ENCODE peak calls at places on chromosomes 7 and 10, in nine cellular contexts. P is cardiac muscle cell, J is dorsolateral prefrontal cortex, D is AG04450, E is IMR-90, K is psoas muscle, A is GM23248, Y is A549, M is testis. H is an unnamed sample.

GRCh38 chr10:3186365-3186764 is 13.8 kb upstream of the PITRM1 start:
- DNase-seq in K (no peak), J (no peak), P (no peak), M (no peak), Y (no peak), A (no peak), D (no peak), E (no peak), H (no peak)

GRCh38 chr7:11343818-11344413 is 370.2 kb downstream of the PHF14 start:
- DNase-seq in K (no peak), J (no peak), Y (peak), M (no peak), P (peak), A (peak), E (peak), D (peak), H (peak)

GRCh38 chr10:97483526-97483925 is 14.7 kb downstream of the MMS19 start:
- DNase-seq in E (peak), J (no peak), D (no peak), K (no peak), P (no peak), A (no peak), M (no peak), Y (no peak), H (no peak)

GRCh38 chr7:137073571-137074325 is 205.3 kb downstream of the CHRM2 start:
- DNase-seq in M (no peak), K (no peak), J (no peak), P (no peak), A (peak), D (no peak), Y (no peak), E (peak), H (no peak)

GRCh38 chr7:128090492-128090891 is 59.3 kb upstream of the LRRC4 start:
- DNase-seq in P (no peak), Y (no peak), A (no peak), J (no peak), M (no peak), K (no peak), D (no peak), E (no peak), H (no peak)

GRCh38 chr7:65509368-65510186 is 135.9 kb downstream of the ZNF92 start:
- DNase-seq in E (no peak), A (peak), K (peak), J (no peak), M (peak), D (no peak), P (peak), Y (no peak), H (no peak)

GRCh38 chr10:12509016-12509793 is 159.9 kb downstream of the CAMK1D start:
- DNase-seq in A (no peak), Y (no peak), D (no peak), M (peak), E (no peak), P (no peak), K (no peak), J (no peak), H (no peak)

GRCh38 chr7:106893591-106893990 is 28.5 kb downstream of the PIK3CG start:
- DNase-seq in M (no peak), P (no peak), E (peak), D (no peak), A (no peak), J (no peak), Y (no peak), K (no peak), H (no peak)

GRCh38 chr10:60732240-60733188 is 45.8 kb upstream of the CDK1 start:
- DNase-seq in P (peak), J (no peak), M (peak), Y (no peak), E (no peak), K (no peak), A (peak), D (no peak), H (no peak)

GRCh38 chr7:114865564-114865963 is 56.3 kb upstream of the MDFIC start:
- DNase-seq in K (peak), J (no peak), E (peak), P (peak), D (peak), Y (peak), A (peak), M (peak), H (peak)

GRCh38 chr7:76358053-76358477 is 726 bp downstream of the YWHAG start:
- DNase-seq in K (peak), A (peak), M (peak), E (peak), D (no peak), J (peak), Y (peak), P (no peak), H (no peak)

GRCh38 chr10:80909254-80909653 is 371.6 kb downstream of the SH2D4B start:
- DNase-seq in K (no peak), E (no peak), P (no peak), Y (no peak), M (no peak), A (no peak), D (no peak), J (no peak), H (no peak)

GRCh38 chr10:133039107-133039822 is 48.5 kb upstream of the ADGRA1 start:
- DNase-seq in Y (peak), E (no peak), A (peak), J (no peak), K (no peak), D (no peak), P (peak), M (no peak), H (no peak)

GRCh38 chr7:74452748-74453320 is 872 bp upstream of the GTF2IRD1 start:
- DNase-seq in Y (no peak), K (peak), J (no peak), M (peak), E (no peak), P (no peak), D (no peak), A (peak), H (no peak)

GRCh38 chr7:99576251-99576650 is 17.8 kb downstream of the ZNF655 start:
- DNase-seq in Y (no peak), J (no peak), M (no peak), A (no peak), E (no peak), D (no peak), P (no peak), K (no peak), H (no peak)

GRCh38 chr7:99579956-99580777 is 17.9 kb upstream of the TMEM225B start:
- DNase-seq in D (no peak), J (no peak), P (peak), Y (no peak), K (peak), A (peak), E (peak), M (no peak), H (peak)

GRCh38 chr7:99579281-99579955 is 18.6 kb upstream of the TMEM225B start:
- DNase-seq in D (no peak), Y (no peak), P (no peak), K (no peak), J (no peak), A (no peak), M (no peak), E (no peak), H (no peak)
- H3K4me3 ChIP-seq in D (peak), Y (no peak), P (peak), K (peak), J (peak), A (peak), M (peak), E (peak), H (peak)

GRCh38 chr10:77927343-77928256 is 1.0 kb upstream of the DLG5 start:
- DNase-seq in K (no peak), E (no peak), Y (no peak), A (peak), P (peak), J (no peak), D (no peak), M (peak), H (no peak)

GRCh38 chr10:77926566-77927342 is at the start of gene DLG5:
- DNase-seq in E (peak), P (peak), J (no peak), D (no peak), A (peak), Y (peak), K (peak), M (peak), H (no peak)

GRCh38 chr10:77922551-77923179 is 3.9 kb downstream of the DLG5 start:
- DNase-seq in Y (no peak), J (no peak), K (no peak), A (no peak), E (no peak), P (no peak), D (no peak), M (no peak), H (no peak)

GRCh38 chr10:77925410-77925794 is 1.2 kb downstream of the DLG5 start:
- DNase-seq in D (no peak), P (no peak), A (peak), E (peak), K (no peak), M (peak), Y (peak), J (no peak), H (no peak)

DNA sequence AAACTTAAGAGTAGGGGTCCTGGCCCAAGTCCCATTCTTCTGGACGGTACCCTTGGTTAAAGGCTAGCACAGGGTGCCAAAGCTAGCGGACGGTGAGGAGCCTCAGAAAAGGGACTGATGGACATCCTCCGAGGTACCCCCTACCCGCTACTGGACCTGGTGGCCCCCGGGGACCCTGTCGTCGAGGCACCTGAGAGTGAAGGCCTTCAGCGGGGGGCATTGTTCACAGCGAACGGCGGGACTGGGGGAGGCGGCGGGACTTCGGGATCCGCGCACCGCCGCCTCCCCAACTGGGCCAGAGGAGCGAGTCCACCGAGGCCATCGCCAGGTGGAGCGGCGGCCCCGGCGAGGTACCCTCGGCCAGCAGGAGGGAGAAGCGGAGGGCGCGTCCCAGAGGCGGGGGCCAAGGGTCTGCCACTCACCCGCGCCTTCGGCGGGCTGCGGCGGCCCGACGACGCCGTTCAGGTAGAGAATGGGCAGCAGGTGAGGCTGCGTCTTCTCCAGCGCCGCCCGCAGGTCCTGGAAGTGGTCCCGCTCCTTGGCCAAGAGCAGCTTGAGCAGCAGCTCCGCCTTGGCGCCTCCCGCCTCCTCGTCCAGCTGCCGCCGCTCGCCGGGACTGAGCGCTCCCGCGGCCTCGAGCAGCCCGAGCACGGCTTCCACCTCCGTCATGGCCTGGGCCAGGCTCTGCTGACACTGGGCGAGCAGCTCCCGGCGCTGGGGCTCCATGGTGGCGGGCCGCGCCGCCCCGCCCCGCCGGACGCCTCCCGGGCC is 575 bp downstream of the DLG5 start:
- DNase-seq in K (peak), Y (peak), J (peak), D (no peak), M (peak), A (peak), P (peak), E (no peak), H (no peak)
- H3K27ac ChIP-seq in K (peak), Y (peak), J (peak), D (peak), M (peak), A (peak), P (peak), E (peak), H (no peak)

GRCh38 chr7:156383526-156383925 is 257.0 kb upstream of the RNF32 start:
- DNase-seq in J (no peak), K (no peak), M (no peak), A (no peak), Y (no peak), D (no peak), P (no peak), E (no peak), H (no peak)
- H3K4me3 ChIP-seq in J (no peak), K (no peak), M (no peak), A (no peak), Y (no peak), D (no peak), P (no peak), E (no peak), H (no peak)

GRCh38 chr7:32301427-32301826 is 188.8 kb downstream of the LSM5 start:
- DNase-seq in K (no peak), A (no peak), E (no peak), D (no peak), M (no peak), Y (no peak), J (no peak), P (no peak), H (no peak)
- H3K27ac ChIP-seq in K (no peak), A (no peak), E (no peak), D (no peak), M (no peak), Y (no peak), J (no peak), P (no peak), H (no peak)

GRCh38 chr7:3397324-3397723 is 96.3 kb downstream of the SDK1 start:
- DNase-seq in J (no peak), Y (no peak), E (no peak), M (no peak), P (no peak), D (no peak), K (no peak), A (no peak), H (no peak)
- H3K4me3 ChIP-seq in J (no peak), Y (no peak), E (no peak), M (no peak), P (no peak), D (no peak), K (no peak), A (no peak), H (no peak)

GRCh38 chr10:63553031-63553430 is 31.8 kb downstream of the REEP3 start:
- DNase-seq in A (peak), K (no peak), E (peak), J (no peak), P (no peak), D (peak), Y (peak), M (no peak), H (no peak)
- H3K27ac ChIP-seq in A (peak), K (no peak), E (peak), J (peak), P (no peak), D (peak), Y (no peak), M (no peak), H (no peak)

GRCh38 chr10:117534321-117535044 is 8.1 kb upstream of the EMX2 start:
- DNase-seq in E (no peak), J (no peak), M (no peak), A (peak), Y (no peak), D (no peak), P (no peak), K (no peak), H (no peak)

GRCh38 chr10:117536862-117537435 is 5.6 kb upstream of the EMX2 start:
- DNase-seq in M (no peak), K (no peak), D (no peak), E (no peak), P (no peak), J (no peak), Y (no peak), A (no peak), H (no peak)

GRCh38 chr10:117536359-117536861 is 6.1 kb upstream of the EMX2 start:
- DNase-seq in E (no peak), J (no peak), D (no peak), Y (no peak), A (peak), K (no peak), M (no peak), P (no peak), H (no peak)

GRCh38 chr10:117535045-117535751 is 7.3 kb upstream of the EMX2 start:
- DNase-seq in P (no peak), M (no peak), D (no peak), Y (no peak), A (peak), K (no peak), E (no peak), J (no peak), H (no peak)

GRCh38 chr10:117535752-117536358 is 6.7 kb upstream of the EMX2 start:
- DNase-seq in E (no peak), Y (no peak), P (no peak), M (no peak), K (no peak), D (no peak), A (peak), J (no peak), H (no peak)
- H3K4me3 ChIP-seq in E (no peak), Y (peak), P (no peak), M (peak), K (peak), D (no peak), A (peak), J (no peak), H (no peak)

GRCh38 chr7:101731502-101732084 is 85.8 kb upstream of the CUX1 start:
- DNase-seq in Y (no peak), A (no peak), J (no peak), D (no peak), E (no peak), K (no peak), P (no peak), M (no peak), H (no peak)

GRCh38 chr7:101725911-101726310 is 91.5 kb upstream of the CUX1 start:
- DNase-seq in E (no peak), M (no peak), P (no peak), A (no peak), K (no peak), D (no peak), Y (no peak), J (no peak), H (no peak)

GRCh38 chr7:101728128-101728527 is 89.3 kb upstream of the CUX1 start:
- DNase-seq in Y (no peak), K (no peak), D (no peak), P (no peak), A (no peak), M (no peak), E (no peak), J (no peak), H (no peak)

GRCh38 chr7:101727184-101727583 is 90.2 kb upstream of the CUX1 start:
- DNase-seq in M (no peak), J (no peak), Y (no peak), P (no peak), E (no peak), K (no peak), D (no peak), A (no peak), H (no peak)

GRCh38 chr7:101728888-101729883 is 88.2 kb upstream of the CUX1 start:
- DNase-seq in E (peak), Y (peak), A (peak), K (peak), P (no peak), D (peak), J (no peak), M (no peak), H (no peak)
- H3K27ac ChIP-seq in E (peak), Y (peak), A (peak), K (no peak), P (no peak), D (peak), J (no peak), M (no peak), H (no peak)

GRCh38 chr7:37642028-37642540 is 41.5 kb upstream of the GPR141 start:
- DNase-seq in A (no peak), Y (no peak), P (peak), E (no peak), J (no peak), K (no peak), M (no peak), D (no peak), H (no peak)

GRCh38 chr7:37643876-37644275 is 39.7 kb upstream of the GPR141 start:
- DNase-seq in E (no peak), A (no peak), Y (peak), K (no peak), M (peak), D (no peak), P (peak), J (no peak), H (peak)

DNA sequence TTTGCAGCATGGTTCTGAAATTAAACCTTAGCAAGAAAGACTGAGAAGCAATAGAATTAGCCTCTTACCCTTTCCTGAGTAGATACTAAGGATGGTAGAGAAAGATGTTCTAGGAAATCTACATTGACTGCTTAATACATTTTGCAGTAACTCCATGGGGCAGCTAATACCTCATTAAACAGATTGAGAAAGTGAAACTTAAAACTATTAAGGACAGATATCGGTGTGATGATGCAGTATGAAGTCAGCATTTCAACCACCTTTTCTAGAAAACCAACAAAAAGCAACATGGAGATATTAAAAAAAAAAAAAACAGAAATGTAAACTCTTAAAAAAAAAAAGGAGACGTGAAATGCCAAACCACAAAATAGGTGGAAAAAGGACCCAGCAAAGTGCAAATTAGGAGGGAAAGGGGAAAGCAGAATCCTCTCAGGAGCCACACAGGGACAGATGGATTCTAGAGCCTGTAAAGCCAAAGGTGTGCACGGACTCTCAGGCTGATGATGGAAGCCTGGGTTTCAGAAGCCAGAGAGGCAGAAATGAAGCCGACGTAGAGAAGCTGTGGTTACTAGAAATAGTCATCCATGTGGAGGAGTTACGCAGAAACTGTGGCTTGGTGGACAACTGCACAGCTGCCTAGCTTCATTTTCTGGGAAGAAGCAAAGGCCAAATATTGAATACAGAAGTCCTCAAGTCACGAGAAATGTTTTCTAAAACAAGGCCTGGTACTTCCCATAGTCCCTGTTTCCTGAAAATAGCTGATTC is 38.1 kb upstream of the GPR141 start:
- DNase-seq in J (no peak), D (no peak), M (no peak), P (no peak), K (no peak), E (no peak), Y (no peak), A (no peak), H (no peak)
- H3K4me3 ChIP-seq in J (no peak), D (no peak), M (no peak), P (no peak), K (no peak), E (no peak), Y (no peak), A (no peak), H (no peak)

DNA sequence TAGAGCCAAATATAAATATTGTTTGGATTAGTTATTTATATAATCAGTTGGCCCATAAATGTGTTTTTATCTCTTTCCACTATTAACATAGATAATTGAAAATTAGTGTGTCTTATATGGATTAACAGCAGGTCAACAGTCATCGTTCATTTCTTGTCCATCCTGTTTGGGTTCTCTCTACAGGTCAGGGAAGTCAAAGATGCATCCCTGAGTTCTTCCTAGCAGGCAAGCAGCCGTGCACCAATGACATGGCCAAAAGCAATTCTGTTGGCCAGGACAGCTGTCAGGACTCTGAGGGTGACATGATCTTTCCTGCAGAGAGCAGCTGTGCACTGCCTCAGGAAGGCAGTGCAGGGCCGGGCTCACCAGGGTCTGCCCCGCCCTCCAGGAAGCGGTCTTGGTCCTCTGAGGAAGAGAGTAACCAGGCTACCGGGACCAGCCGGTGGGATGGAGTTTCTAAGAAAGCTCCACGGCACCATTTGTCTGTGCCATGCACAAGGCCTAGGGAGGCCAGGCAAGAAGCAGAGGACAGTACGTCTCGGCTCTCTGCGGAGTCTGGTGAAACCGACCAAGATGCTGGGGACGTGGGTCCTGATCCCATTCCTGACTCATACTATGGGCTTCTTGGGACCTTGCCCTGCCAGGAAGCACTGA is 15.9 kb downstream of the FBH1 start:
- DNase-seq in M (no peak), E (no peak), J (no peak), A (no peak), P (no peak), D (no peak), Y (no peak), K (peak), H (no peak)
- H3K27ac ChIP-seq in M (no peak), E (no peak), J (no peak), A (no peak), P (peak), D (no peak), Y (no peak), K (peak), H (no peak)